ENCODE peak calls at places on chromosomes 13 and 19, in six cellular contexts. C is T follicular helper cell, M is globus pallidus, Y is mesenchymal stem cell, R is PC-3, N is HFFc6. Z is an unnamed sample.

GRCh38 chr13:22801402-22802003 is 379.3 kb upstream of the SGCG start:
- DNase-seq in C (no peak), M (no peak), Y (peak; percentile 1), R (no peak), N (no peak), Z (peak; percentile 4)

GRCh38 chr13:79895416-79895815 is 414.5 kb downstream of the NDFIP2 start:
- DNase-seq in C (no peak), M (no peak), Y (no peak), R (no peak), N (no peak), Z (no peak)

GRCh38 chr19:44807652-44808462 is 1.0 kb upstream of the BCAM start:
- DNase-seq in C (no peak), M (no peak), Y (peak; percentile 65), R (peak; percentile 60), N (no peak), Z (peak; percentile 43)

GRCh38 chr19:53894736-53895135 is 12.7 kb downstream of the PRKCG start:
- DNase-seq in C (no peak), M (no peak), Y (no peak), R (peak; percentile 63), N (no peak), Z (no peak)

GRCh38 chr13:48723168-48723567 is 69.4 kb downstream of the CYSLTR2 start:
- DNase-seq in C (no peak), M (no peak), Y (no peak), R (no peak), N (no peak), Z (no peak)

GRCh38 chr19:18110833-18111232 is 13.3 kb downstream of the MAST3 start:
- DNase-seq in C (no peak), M (no peak), Y (no peak), R (no peak), N (no peak), Z (no peak)

GRCh38 chr13:46317120-46317519 is 69.9 kb downstream of the RUBCNL start:
- DNase-seq in C (no peak), M (no peak), Y (peak; percentile 13), R (no peak), N (peak; percentile 6), Z (peak; percentile 26)

GRCh38 chr13:32804673-32805260 is 211.5 kb upstream of the KL start:
- DNase-seq in C (no peak), M (no peak), Y (peak; percentile 22), R (peak; percentile 20), N (no peak), Z (no peak)

GRCh38 chr13:93956416-93956815 is 523.1 kb downstream of the DCT start:
- DNase-seq in C (no peak), M (no peak), Y (peak; percentile 26), R (no peak), N (no peak), Z (peak; percentile 4)

GRCh38 chr13:70108276-70108845 is at the start of gene KLHL1:
- DNase-seq in C (no peak), M (no peak), Y (no peak), R (no peak), N (no peak), Z (no peak)

GRCh38 chr13:31101511-31102170 is 60.1 kb downstream of the HSPH1 start:
- DNase-seq in C (no peak), M (no peak), Y (no peak), R (no peak), N (peak; percentile 5), Z (peak; percentile 28)

GRCh38 chr19:16051254-16052025 is 24.9 kb upstream of the TPM4 start:
- DNase-seq in C (peak; percentile 16), M (no peak), Y (no peak), R (peak; percentile 15), N (no peak), Z (no peak)

GRCh38 chr19:10852098-10852800 is 4.0 kb downstream of the C19orf38 start:
- DNase-seq in C (no peak), M (no peak), Y (peak; percentile 67), R (peak; percentile 74), N (peak; percentile 67), Z (no peak)

GRCh38 chr13:41059466-41059865 is 1.8 kb upstream of the WBP4 start:
- DNase-seq in C (no peak), M (peak; percentile 62), Y (peak; percentile 55), R (peak; percentile 5), N (no peak), Z (no peak)

GRCh38 chr13:40069173-40070044 is 413.9 kb downstream of the COG6 start:
- DNase-seq in C (peak; percentile 60), M (peak; percentile 84), Y (peak; percentile 65), R (peak; percentile 61), N (peak; percentile 33), Z (peak; percentile 63)

GRCh38 chr19:3801412-3802096 is 15.4 kb upstream of the MATK start:
- DNase-seq in C (peak; percentile 26), M (no peak), Y (no peak), R (peak; percentile 10), N (no peak), Z (peak; percentile 36)

GRCh38 chr13:27744861-27745260 is 47.4 kb upstream of the GSX1 start:
- DNase-seq in C (no peak), M (peak; percentile 16), Y (no peak), R (no peak), N (no peak), Z (no peak)

GRCh38 chr19:58557253-58558065 is 952 bp downstream of the UBE2M start:
- DNase-seq in C (no peak), M (no peak), Y (no peak), R (no peak), N (no peak), Z (no peak)

GRCh38 chr13:113969973-113970611 is 3.8 kb downstream of the C13orf46 start:
- DNase-seq in C (no peak), M (no peak), Y (no peak), R (peak; percentile 57), N (no peak), Z (no peak)

GRCh38 chr19:15374796-15375440 is 4.7 kb downstream of the AKAP8 start:
- DNase-seq in C (no peak), M (no peak), Y (no peak), R (no peak), N (no peak), Z (no peak)

GRCh38 chr13:40345654-40346372 is 320.6 kb downstream of the FOXO1 start:
- DNase-seq in C (no peak), M (peak; percentile 40), Y (no peak), R (no peak), N (no peak), Z (no peak)

GRCh38 chr13:41295973-41296372 is 15.1 kb upstream of the NAA16 start:
- DNase-seq in C (no peak), M (no peak), Y (no peak), R (no peak), N (no peak), Z (no peak)

GRCh38 chr13:79490846-79491245 is 9.9 kb downstream of the NDFIP2 start:
- DNase-seq in C (no peak), M (no peak), Y (no peak), R (no peak), N (no peak), Z (no peak)

GRCh38 chr13:39108746-39109145 is 70.5 kb downstream of the NHLRC3 start:
- DNase-seq in C (no peak), M (no peak), Y (no peak), R (no peak), N (no peak), Z (no peak)

GRCh38 chr13:37954191-37954590 is 84.6 kb upstream of the TRPC4 start:
- DNase-seq in C (no peak), M (no peak), Y (no peak), R (peak; percentile 88), N (no peak), Z (no peak)

GRCh38 chr13:98697833-98698232 is 54.6 kb downstream of the SLC15A1 start:
- DNase-seq in C (no peak), M (no peak), Y (no peak), R (no peak), N (no peak), Z (no peak)

GRCh38 chr19:30670011-30670329 is 297.8 kb downstream of the ZNF536 start:
- DNase-seq in C (no peak), M (no peak), Y (no peak), R (no peak), N (no peak), Z (no peak)

GRCh38 chr13:101757446-101758039 is 305.1 kb downstream of the ITGBL1 start:
- DNase-seq in C (no peak), M (peak; percentile 46), Y (peak; percentile 45), R (peak; percentile 70), N (peak; percentile 16), Z (peak; percentile 63)

GRCh38 chr19:2027361-2027760 is 11.8 kb upstream of the BTBD2 start:
- DNase-seq in C (no peak), M (no peak), Y (peak; percentile 29), R (peak; percentile 28), N (peak; percentile 61), Z (peak; percentile 69)

GRCh38 chr19:40803857-40804782 is 5.1 kb downstream of the EGLN2 start:
- DNase-seq in C (peak; percentile 48), M (no peak), Y (no peak), R (peak; percentile 10), N (no peak), Z (no peak)

GRCh38 chr19:55115446-55116065 is 1.9 kb downstream of the PPP1R12C start:
- DNase-seq in C (no peak), M (no peak), Y (peak; percentile 47), R (no peak), N (peak; percentile 50), Z (no peak)

GRCh38 chr13:52053460-52053859 is 29.0 kb downstream of the UTP14C start:
- DNase-seq in C (no peak), M (no peak), Y (peak; percentile 6), R (no peak), N (no peak), Z (peak; percentile 15)

GRCh38 chr13:100673376-100673830 is 1.2 kb downstream of the TMTC4 start:
- DNase-seq in C (no peak), M (peak; percentile 55), Y (no peak), R (no peak), N (no peak), Z (no peak)

GRCh38 chr13:35984776-35985453 is 146.3 kb downstream of the DCLK1 start:
- DNase-seq in C (no peak), M (no peak), Y (no peak), R (no peak), N (no peak), Z (no peak)

Z was measured in AG08395.